ENCODE peak calls at places on chromosome 14, in nine cellular contexts. N, W, D, Q, U, S, G, C and K are unnamed samples.

GRCh38 chr14:35343709-35344474 is 51.7 kb downstream of the PSMA6 start:
- DNase-seq in D (no peak), N (no peak), G (no peak), C (no peak), U (no peak), S (no peak), Q (no peak), W (peak), K (no peak)

GRCh38 chr14:65949711-65950516 is 536.3 kb upstream of the CCDC196 start:
- DNase-seq in W (no peak), D (no peak), Q (peak), U (no peak), N (peak), C (peak), G (peak), S (peak), K (peak)

GRCh38 chr14:54564071-54564798 is 2.7 kb upstream of the SAMD4A start:
- DNase-seq in C (peak), G (peak), U (peak), Q (no peak), D (peak), S (no peak), N (no peak), W (no peak), K (no peak)

GRCh38 chr14:52741865-52742264 is 11.9 kb downstream of the STYX start:
- DNase-seq in G (no peak), W (no peak), S (no peak), N (no peak), D (no peak), C (no peak), U (peak), Q (no peak), K (no peak)

GRCh38 chr14:41488401-41488800 is 118.3 kb upstream of the LRFN5 start:
- DNase-seq in S (no peak), G (no peak), C (no peak), N (no peak), W (no peak), U (no peak), D (no peak), Q (no peak), K (no peak)

GRCh38 chr14:101469382-101470251 is 91.7 kb upstream of the DIO3 start:
- DNase-seq in U (no peak), G (no peak), S (no peak), C (no peak), D (no peak), N (no peak), W (peak), Q (no peak), K (no peak)

GRCh38 chr14:106080922-106081321 is 554.5 kb downstream of the TMEM121 start:
- DNase-seq in G (no peak), S (no peak), W (no peak), N (no peak), Q (no peak), D (no peak), C (no peak), U (no peak), K (no peak)

GRCh38 chr14:88547386-88547780 is 7.4 kb downstream of the PTPN21 start:
- DNase-seq in U (no peak), S (no peak), Q (no peak), N (no peak), C (no peak), G (no peak), W (no peak), D (no peak), K (no peak)

GRCh38 chr14:99155173-99155777 is 116.7 kb downstream of the BCL11B start:
- DNase-seq in S (no peak), W (no peak), N (no peak), G (peak), D (no peak), U (no peak), C (no peak), Q (no peak), K (no peak)

GRCh38 chr14:94307410-94307992 is 14.4 kb upstream of the SERPINA10 start:
- DNase-seq in U (no peak), G (no peak), S (no peak), D (peak), Q (no peak), W (no peak), N (no peak), C (peak), K (no peak)

GRCh38 chr14:95307402-95308041 is 12.2 kb downstream of the CLMN start:
- DNase-seq in G (no peak), S (no peak), W (peak), C (no peak), Q (no peak), D (no peak), U (no peak), N (no peak), K (no peak)

GRCh38 chr14:90301580-90302181 is 30.1 kb downstream of the NRDE2 start:
- DNase-seq in C (peak), S (no peak), W (no peak), Q (peak), D (no peak), N (no peak), U (peak), G (peak), K (no peak)

GRCh38 chr14:95197498-95198010 is 40.2 kb upstream of the DICER1 start:
- DNase-seq in W (no peak), U (no peak), S (no peak), G (no peak), N (no peak), D (peak), Q (no peak), C (no peak), K (no peak)

GRCh38 chr14:104866451-104867370 is 1.6 kb downstream of the CEP170B start:
- DNase-seq in U (no peak), W (no peak), Q (no peak), C (no peak), N (no peak), D (no peak), G (peak), S (no peak), K (no peak)

GRCh38 chr14:64762044-64763034 is 58.1 kb downstream of the PLEKHG3 start:
- DNase-seq in S (peak), W (peak), C (peak), D (no peak), G (peak), Q (peak), N (peak), U (no peak), K (peak)

GRCh38 chr14:101960225-101960624 is 4.1 kb upstream of the DYNC1H1 start:
- DNase-seq in W (no peak), S (no peak), C (peak), G (peak), Q (no peak), D (peak), U (peak), N (no peak), K (peak)

GRCh38 chr14:70020350-70021170 is 141.3 kb downstream of the SMOC1 start:
- DNase-seq in S (no peak), C (no peak), Q (no peak), G (peak), N (no peak), D (peak), U (no peak), W (no peak), K (no peak)

GRCh38 chr14:71734076-71734475 is 198.2 kb upstream of the RGS6 start:
- DNase-seq in S (no peak), D (no peak), Q (no peak), N (no peak), C (no peak), U (no peak), G (no peak), W (no peak), K (no peak)

GRCh38 chr14:24381363-24382102 is 13.5 kb downstream of the NFATC4 start:
- DNase-seq in U (no peak), S (no peak), C (peak), G (no peak), N (no peak), D (no peak), Q (no peak), W (no peak), K (no peak)

GRCh38 chr14:50668852-50669194 is 717 bp upstream of the SAV1 start:
- DNase-seq in D (no peak), Q (no peak), W (no peak), G (no peak), N (no peak), U (no peak), C (no peak), S (no peak), K (no peak)
- H3K4me3 ChIP-seq in D (peak), Q (peak), W (peak), G (peak), N (peak), U (peak), C (peak), S (no peak), K (peak)

GRCh38 chr14:85529803-85530574 is at the start of gene FLRT2:
- DNase-seq in Q (no peak), D (peak), S (no peak), W (peak), G (peak), N (no peak), C (peak), U (no peak), K (peak)
- H3K4me3 ChIP-seq in Q (peak), D (peak), S (peak), W (peak), G (peak), N (peak), C (peak), U (no peak), K (peak)

DNA sequence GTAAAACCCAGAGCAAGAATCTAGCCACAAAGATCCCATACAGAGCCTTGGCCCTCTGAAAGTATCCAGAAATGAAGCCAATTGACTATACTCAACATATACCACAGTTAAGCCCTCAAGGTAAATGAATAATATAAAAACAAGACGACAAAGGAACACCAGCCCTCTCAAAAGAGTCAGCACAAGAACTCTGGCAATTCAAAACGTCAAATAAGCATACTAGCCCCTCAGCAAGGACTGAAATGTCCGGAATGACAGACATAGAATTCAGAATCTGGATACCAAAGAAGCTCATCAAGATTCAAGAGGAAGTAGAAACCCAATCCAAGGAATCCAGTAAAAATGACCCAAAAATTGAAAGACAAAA is 49.9 kb downstream of the GTF2A1 start:
- DNase-seq in S (no peak), W (no peak), N (no peak), D (no peak), C (no peak), G (no peak), U (no peak), Q (no peak), K (no peak)
- H3K4me3 ChIP-seq in S (no peak), W (no peak), N (peak), D (no peak), C (no peak), G (no peak), U (no peak), Q (no peak), K (no peak)

DNA sequence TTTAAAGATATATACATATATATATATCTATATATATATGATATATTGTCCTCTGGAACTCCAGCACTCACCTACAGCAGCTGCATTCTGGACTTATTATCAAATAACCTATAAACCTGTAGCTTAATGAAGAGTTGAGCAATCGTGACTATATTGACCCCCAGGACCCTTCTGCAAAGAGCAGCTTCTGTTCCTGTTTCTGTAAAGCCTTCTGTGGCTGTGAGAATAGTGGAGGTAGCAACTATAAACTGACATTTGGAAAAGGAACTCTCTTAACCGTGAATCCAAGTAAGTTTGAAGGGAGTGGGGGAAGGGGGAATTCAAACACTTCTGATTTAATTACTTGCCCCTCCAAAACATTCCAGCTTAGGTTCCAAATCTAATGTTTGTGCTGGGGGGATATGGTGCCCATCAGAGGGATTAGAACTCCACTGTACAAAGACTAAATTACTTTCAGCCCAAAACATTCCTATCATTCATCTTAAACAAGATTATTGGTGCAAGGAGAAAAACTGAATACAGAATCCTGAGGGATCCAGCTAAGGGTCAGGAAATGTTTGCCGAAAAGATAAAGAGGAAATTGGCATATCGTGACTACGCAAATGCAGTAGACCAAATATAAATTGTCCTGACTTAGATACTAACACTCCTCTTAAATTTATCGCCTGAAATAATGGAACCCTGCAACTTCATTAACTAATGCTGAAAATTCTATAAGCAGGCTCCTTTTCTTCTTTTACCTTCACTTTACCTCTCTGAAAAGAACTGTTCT is 106.1 kb downstream of the DAD1 start:
- DNase-seq in D (no peak), G (no peak), Q (no peak), S (no peak), U (no peak), N (no peak), C (no peak), W (no peak), K (no peak)
- H3K4me3 ChIP-seq in D (no peak), G (no peak), Q (no peak), S (no peak), U (no peak), N (no peak), C (no peak), W (no peak), K (no peak)

DNA sequence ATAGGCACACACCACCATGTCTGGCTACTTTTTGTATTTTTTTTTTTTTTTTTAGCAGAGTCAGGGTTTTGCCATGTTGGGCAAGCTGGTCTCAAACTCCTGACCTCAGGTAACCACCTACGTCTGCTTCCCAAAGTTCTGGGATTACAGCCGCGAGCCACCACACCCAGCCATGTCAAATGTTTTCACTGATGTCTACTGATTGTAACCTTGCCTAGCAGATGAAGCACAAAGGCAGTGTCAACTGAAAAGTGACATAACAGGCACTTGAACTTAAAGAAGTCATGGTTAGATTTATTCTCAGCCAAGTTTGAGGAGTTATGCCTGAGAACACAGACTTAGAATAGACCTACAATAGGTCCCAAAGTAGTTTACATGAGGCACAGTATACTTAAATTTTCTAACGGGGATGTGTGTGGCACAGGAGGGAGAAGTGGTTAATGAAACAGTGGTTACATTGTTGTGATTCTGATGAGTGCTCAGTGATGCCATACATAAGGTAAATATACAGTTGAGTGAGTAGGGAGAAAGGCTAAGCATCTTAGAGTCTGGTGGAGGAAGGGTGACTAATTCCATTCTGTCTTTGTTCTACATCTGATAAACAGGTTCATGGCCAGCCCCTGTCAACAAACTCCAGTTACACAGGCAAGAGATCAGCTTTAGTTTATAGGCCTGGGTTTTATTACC is 12.6 kb upstream of the RNASE4 start:
- DNase-seq in D (no peak), U (no peak), W (no peak), Q (no peak), C (no peak), G (no peak), S (no peak), N (no peak), K (no peak)
- H3K4me3 ChIP-seq in D (no peak), U (no peak), W (no peak), Q (no peak), C (no peak), G (no peak), S (no peak), N (no peak), K (no peak)

DNA sequence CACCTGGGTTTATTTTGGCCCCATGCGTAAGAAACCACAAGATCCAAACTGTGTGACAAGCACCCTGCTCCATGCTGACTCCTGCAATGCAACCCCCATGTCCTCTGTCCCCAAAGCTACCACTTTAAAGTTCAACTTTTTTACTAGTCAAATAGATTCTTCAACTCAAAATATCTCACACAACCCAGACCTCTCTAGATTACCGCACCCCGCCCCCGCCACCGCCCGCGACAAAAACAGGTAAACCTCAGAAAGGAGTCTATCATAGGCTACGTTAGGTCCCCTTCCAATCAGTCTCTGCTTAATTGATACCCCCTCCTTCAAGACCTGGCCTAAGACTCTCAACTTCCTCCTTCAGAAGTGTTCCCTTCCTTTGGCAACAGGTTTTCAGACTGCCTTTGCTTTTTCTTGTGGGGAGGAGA is 2.2 kb downstream of the ZFP36L1 start:
- DNase-seq in G (no peak), D (peak), S (no peak), C (no peak), W (no peak), U (peak), Q (no peak), N (no peak), K (no peak)
- H3K4me3 ChIP-seq in G (peak), D (peak), S (peak), C (peak), W (peak), U (peak), Q (peak), N (peak), K (peak)

GRCh38 chr14:77043984-77044485 is 15.5 kb upstream of the IRF2BPL start:
- DNase-seq in D (no peak), Q (no peak), G (peak), W (peak), N (no peak), U (no peak), C (peak), S (no peak), K (no peak)

GRCh38 chr14:77046706-77047105 is 18.2 kb upstream of the IRF2BPL start:
- DNase-seq in G (peak), C (no peak), W (no peak), D (no peak), N (no peak), Q (no peak), S (no peak), U (no peak), K (no peak)

GRCh38 chr14:77043177-77043983 is 14.9 kb upstream of the IRF2BPL start:
- DNase-seq in Q (peak), N (no peak), W (peak), C (peak), D (no peak), S (no peak), G (peak), U (no peak), K (no peak)

GRCh38 chr14:77044776-77045569 is 16.5 kb upstream of the IRF2BPL start:
- DNase-seq in Q (no peak), G (peak), U (no peak), D (no peak), W (peak), C (peak), N (peak), S (peak), K (no peak)

DNA sequence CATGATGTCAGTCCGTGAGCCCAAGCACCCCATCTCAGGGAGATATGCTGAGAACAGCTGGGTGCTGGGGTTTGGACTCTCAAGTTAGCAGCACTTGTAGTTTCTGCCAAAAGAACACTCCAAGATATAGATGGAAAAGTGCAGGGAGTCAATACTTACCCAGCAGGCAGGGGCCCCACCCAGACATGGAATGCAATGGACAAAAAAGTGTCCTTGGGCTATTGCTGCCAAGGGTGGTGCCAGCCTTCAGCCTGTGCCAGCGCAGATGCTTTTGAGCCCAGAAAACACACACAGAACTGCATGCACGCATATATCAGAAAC is 17.0 kb upstream of the IRF2BPL start:
- DNase-seq in D (no peak), S (peak), Q (no peak), W (peak), U (no peak), N (peak), G (peak), C (no peak), K (no peak)
- H3K4me3 ChIP-seq in D (no peak), S (no peak), Q (no peak), W (no peak), U (no peak), N (no peak), G (no peak), C (no peak), K (no peak)

DNA sequence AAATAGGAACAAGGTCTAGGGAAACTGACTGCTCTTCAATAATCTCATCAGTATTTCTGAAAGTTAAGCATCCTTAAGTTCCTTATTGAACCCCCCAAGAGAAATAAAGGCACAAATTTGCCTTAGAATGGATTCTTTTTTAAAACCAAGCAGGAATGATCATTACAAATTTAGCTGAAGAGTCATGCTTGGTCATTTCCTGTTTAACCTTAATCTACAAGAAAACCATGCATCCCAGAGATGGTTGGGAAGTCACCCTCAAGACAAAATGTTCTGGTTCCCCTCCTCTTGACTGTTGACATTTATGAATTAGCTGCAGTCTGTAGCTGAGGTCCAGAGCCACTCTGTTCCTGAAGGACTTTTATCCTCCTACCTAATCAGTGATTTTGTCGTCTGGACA is 291.8 kb upstream of the G2E3 start:
- DNase-seq in S (no peak), N (no peak), W (no peak), U (no peak), Q (peak), D (no peak), G (peak), C (peak), K (no peak)
- H3K4me3 ChIP-seq in S (no peak), N (no peak), W (no peak), U (no peak), Q (no peak), D (no peak), G (peak), C (no peak), K (no peak)

DNA sequence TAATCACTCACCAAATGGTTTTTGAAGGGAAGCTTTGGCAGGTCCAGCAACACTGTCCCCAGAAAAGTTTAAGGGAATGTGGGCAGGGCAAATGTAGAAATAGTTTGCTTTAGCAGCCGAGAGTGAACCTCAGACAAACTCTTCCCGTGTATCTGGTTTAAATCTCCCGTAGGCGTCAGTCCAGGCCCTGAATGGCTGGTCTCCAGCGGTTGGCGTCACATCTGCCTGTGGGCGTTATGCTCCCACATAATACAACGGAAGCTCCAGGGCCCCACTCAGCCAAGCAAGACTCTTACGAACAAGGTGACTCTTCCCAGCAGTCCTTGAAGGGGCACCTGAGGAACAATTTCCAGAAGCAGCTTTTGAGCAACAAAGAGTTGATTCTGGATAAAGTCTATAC is 942 bp downstream of the ZC2HC1C start:
- DNase-seq in C (no peak), S (no peak), U (no peak), N (peak), G (peak), W (peak), D (no peak), Q (no peak), K (peak)
- H3K4me3 ChIP-seq in C (no peak), S (no peak), U (no peak), N (peak), G (no peak), W (no peak), D (no peak), Q (no peak), K (peak)